ENCODE peak calls at places on chromosomes 6 and 20, in six cellular contexts. O, I, Y, P, N and W are unnamed samples.

GRCh38 chr20:62258499-62259293 is 20.4 kb downstream of the OSBPL2 start:
- DNase-seq in N (peak; percentile 69), O (no peak), I (no peak), Y (peak; percentile 85), P (no peak), W (no peak)

GRCh38 chr6:111423055-111423633 is 59.9 kb downstream of the REV3L start:
- DNase-seq in Y (peak; percentile 52), N (no peak), P (no peak), O (no peak), I (no peak), W (no peak)

GRCh38 chr6:169529931-169530761 is 171.7 kb downstream of the WDR27 start:
- DNase-seq in N (no peak), P (peak; percentile 21), O (no peak), Y (peak; percentile 80), I (peak; percentile 37), W (no peak)

GRCh38 chr6:47687432-47687831 is 10.9 kb upstream of the ADGRF4 start:
- DNase-seq in Y (no peak), P (no peak), O (peak; percentile 82), I (no peak), N (no peak), W (no peak)

GRCh38 chr20:44849712-44850111 is 35.8 kb upstream of the YWHAB start:
- DNase-seq in Y (no peak), N (no peak), P (no peak), I (no peak), O (peak; percentile 7), W (no peak)

GRCh38 chr6:49423817-49424216 is 39.2 kb downstream of the MMUT start:
- DNase-seq in N (no peak), P (no peak), I (no peak), Y (no peak), O (no peak), W (no peak)

GRCh38 chr6:164247106-164247505 is 832.6 kb downstream of the QKI start:
- DNase-seq in I (no peak), Y (no peak), N (no peak), P (no peak), O (no peak), W (no peak)

GRCh38 chr20:11204926-11205768 is 531.3 kb upstream of the JAG1 start:
- DNase-seq in O (no peak), Y (peak; percentile 71), N (peak; percentile 61), P (peak; percentile 68), I (peak; percentile 33), W (no peak)

GRCh38 chr6:5141046-5141445 is 55.9 kb downstream of the PPP1R3G start:
- DNase-seq in Y (peak; percentile 17), I (no peak), P (no peak), N (no peak), O (no peak), W (peak; percentile 37)

GRCh38 chr20:51384854-51385253 is 157.7 kb downstream of the NFATC2 start:
- DNase-seq in Y (no peak), P (no peak), N (no peak), I (no peak), O (no peak), W (no peak)

GRCh38 chr6:161837449-161837735 is 563.5 kb upstream of the AGPAT4 start:
- DNase-seq in Y (no peak), N (no peak), P (no peak), I (no peak), O (no peak), W (no peak)

GRCh38 chr6:148501178-148501590 is 158.5 kb downstream of the SASH1 start:
- DNase-seq in Y (peak; percentile 80), I (peak; percentile 68), N (no peak), O (peak; percentile 92), P (no peak), W (no peak)

GRCh38 chr6:148440877-148441453 is 98.3 kb downstream of the SASH1 start:
- DNase-seq in O (no peak), P (peak; percentile 54), I (peak; percentile 87), Y (peak; percentile 85), N (peak; percentile 64), W (no peak)

GRCh38 chr6:129131282-129131681 is 248.3 kb downstream of the LAMA2 start:
- DNase-seq in I (peak; percentile 45), Y (no peak), O (no peak), P (no peak), N (peak; percentile 24), W (no peak)

GRCh38 chr6:37539706-37540352 is 40.1 kb upstream of the CCDC167 start:
- DNase-seq in N (no peak), P (no peak), Y (peak; percentile 44), O (no peak), I (no peak), W (no peak)

GRCh38 chr6:97059473-97059872 is 134.9 kb downstream of the KLHL32 start:
- DNase-seq in I (no peak), O (no peak), Y (peak; percentile 37), N (no peak), P (no peak), W (no peak)

GRCh38 chr20:25083773-25084615 is 2.1 kb upstream of the VSX1 start:
- DNase-seq in Y (no peak), N (no peak), O (no peak), P (no peak), I (peak; percentile 13), W (peak; percentile 67)

GRCh38 chr6:131728296-131728939 is 17.6 kb upstream of the CTAGE9 start:
- DNase-seq in I (no peak), N (no peak), Y (peak; percentile 14), O (no peak), P (no peak), W (no peak)

GRCh38 chr6:36599791-36600209 is 5.6 kb downstream of the SRSF3 start:
- DNase-seq in P (no peak), O (no peak), N (peak; percentile 47), I (peak; percentile 40), Y (peak; percentile 40), W (no peak)

GRCh38 chr6:113758214-113758613 is 98.9 kb upstream of the MARCKS start:
- DNase-seq in N (no peak), Y (no peak), O (no peak), I (no peak), P (no peak), W (no peak)

GRCh38 chr20:2402271-2402980 is 21.7 kb downstream of the TGM6 start:
- DNase-seq in N (no peak), Y (peak; percentile 51), P (no peak), I (no peak), O (peak; percentile 82), W (no peak)

GRCh38 chr6:32163559-32164258 is 686 bp upstream of the EGFL8 start:
- DNase-seq in I (no peak), P (no peak), O (no peak), N (no peak), Y (no peak), W (no peak)

DNA sequence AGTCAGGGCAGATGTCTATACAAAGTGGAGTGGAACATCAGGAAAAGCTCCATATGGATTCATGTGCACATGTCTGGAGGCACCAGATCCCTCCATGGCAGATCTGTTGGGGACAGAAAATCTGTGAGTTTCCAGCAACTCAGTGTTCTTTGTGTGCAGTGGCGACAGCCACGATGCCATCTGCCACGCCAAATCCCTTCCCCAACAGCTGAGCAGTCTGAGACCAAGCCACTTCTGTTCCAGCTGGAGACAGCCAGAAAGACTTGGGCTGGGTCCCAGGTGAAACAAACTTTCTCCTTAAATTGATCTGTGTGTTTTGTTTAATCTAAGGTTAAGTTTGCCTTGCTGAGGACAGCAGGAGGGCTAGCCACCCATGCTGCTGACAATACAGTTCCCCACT is 22.9 kb downstream of the FKBP1A start:
- DNase-seq in N (no peak), Y (no peak), O (peak; percentile 45), I (no peak), P (no peak), W (no peak)
- TF ChIP-seq POLR2A in N (no peak), Y (no peak), O (no peak), I (no peak), P (no peak), W (no peak)

GRCh38 chr20:63698739-63699465 is 2.5 kb downstream of the TNFRSF6B start:
- DNase-seq in Y (peak; percentile 94), O (no peak), N (peak; percentile 90), I (no peak), P (peak; percentile 44), W (no peak)
- TF ChIP-seq POLR2A in Y (no peak), O (no peak), N (no peak), I (no peak), P (no peak), W (no peak)

DNA sequence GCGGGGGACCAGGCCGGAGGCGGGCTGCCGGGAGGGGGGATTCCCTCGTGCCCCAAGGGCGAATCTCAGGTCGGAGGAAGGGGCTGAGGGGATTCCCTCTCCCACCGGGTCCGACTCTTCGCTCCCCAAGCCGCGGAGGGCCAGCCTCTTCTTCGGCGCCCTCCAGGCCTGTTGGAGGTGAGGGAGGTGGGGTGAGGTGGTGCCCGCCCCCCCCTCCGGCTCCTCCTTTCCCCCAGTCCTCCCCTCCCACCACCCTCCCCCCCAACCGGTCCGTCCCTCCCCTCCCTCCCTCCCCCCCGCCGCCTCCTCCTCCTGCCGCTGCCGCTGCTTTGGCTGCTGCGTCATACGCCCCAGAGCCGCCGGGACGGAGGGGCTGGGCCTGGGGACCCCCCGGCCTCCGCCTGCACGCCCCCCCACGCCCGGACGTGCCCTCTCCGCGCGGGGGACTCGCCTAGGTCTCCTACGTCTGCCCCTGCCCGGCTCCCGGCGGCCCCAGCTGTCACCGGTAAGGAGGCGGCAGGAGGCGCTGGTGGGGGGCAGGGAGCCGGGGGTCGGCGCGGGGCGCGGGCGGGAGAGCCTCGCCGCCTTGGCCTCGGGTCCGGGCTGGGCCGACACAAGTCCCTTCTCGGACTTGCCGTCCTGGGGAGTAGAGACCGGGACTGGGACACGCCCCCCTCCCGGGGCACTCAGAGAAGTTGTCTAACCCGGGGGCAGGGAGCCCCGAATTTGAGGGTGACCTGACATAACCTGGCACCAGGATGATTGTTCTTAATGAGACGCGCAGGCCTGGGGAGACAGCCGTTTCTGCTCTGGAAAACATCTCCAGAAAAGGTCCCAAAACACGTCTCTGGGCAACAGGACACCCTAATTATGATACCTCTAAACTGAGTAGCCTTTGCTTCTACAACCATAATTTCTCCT is at the start of gene PHF1:
- DNase-seq in Y (peak; percentile 80), I (peak; percentile 76), P (peak; percentile 85), N (no peak), O (no peak), W (no peak)
- TF ChIP-seq POLR2A in Y (peak; percentile 65), I (no peak), P (no peak), N (peak; percentile 44), O (peak; percentile 36), W (no peak)

GRCh38 chr6:137795510-137795909 is 71.5 kb upstream of the TNFAIP3 start:
- DNase-seq in N (no peak), I (no peak), Y (no peak), P (no peak), O (no peak), W (no peak)

GRCh38 chr6:137798846-137799245 is 68.2 kb upstream of the TNFAIP3 start:
- DNase-seq in Y (peak; percentile 32), O (no peak), P (no peak), I (no peak), N (no peak), W (no peak)

GRCh38 chr6:137799950-137800568 is 67.0 kb upstream of the TNFAIP3 start:
- DNase-seq in N (peak; percentile 71), I (no peak), O (no peak), Y (peak; percentile 67), P (peak; percentile 48), W (no peak)

GRCh38 chr6:137800749-137801148 is 66.3 kb upstream of the TNFAIP3 start:
- DNase-seq in N (no peak), P (no peak), O (no peak), Y (no peak), I (no peak), W (no peak)

DNA sequence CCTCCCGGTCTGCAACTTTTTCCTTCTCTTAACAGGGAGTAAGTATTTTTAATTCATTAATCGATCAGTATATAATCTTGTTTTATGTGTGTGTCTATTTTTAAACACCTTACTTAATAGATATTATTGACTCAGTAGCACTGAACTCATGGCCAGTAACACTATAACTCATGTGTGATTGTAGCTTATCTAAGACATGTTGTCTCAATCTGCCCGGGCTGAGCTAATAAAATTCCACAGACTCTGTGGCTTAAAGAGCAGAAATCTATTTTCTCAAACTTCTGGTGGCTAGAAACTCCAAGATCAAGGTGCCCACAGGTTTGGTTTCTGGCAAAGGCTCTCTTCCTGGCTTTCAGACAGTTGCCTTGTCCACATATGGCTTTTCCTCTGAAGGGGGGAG is 68.8 kb upstream of the TNFAIP3 start:
- DNase-seq in O (no peak), Y (no peak), I (no peak), P (no peak), N (no peak), W (no peak)
- TF ChIP-seq POLR2A in O (no peak), Y (no peak), I (no peak), P (no peak), N (no peak), W (no peak)